ENCODE peak calls at places on chromosomes 3 and 15, in four cellular contexts. V is left lung, P is tibial artery, K is psoas muscle. E is an unnamed sample.

GRCh38 chr3:52537726-52538421 is 1.5 kb downstream of the UQCC5 start:
- DNase-seq in V (no peak), P (no peak), K (no peak), E (no peak)

GRCh38 chr15:63107895-63108546 is 13.6 kb upstream of the LACTB start:
- DNase-seq in V (peak; percentile 65), P (no peak), K (no peak), E (peak; percentile 100)

GRCh38 chr3:188533612-188534357 is 379.8 kb downstream of the LPP start:
- DNase-seq in V (no peak), P (no peak), K (no peak), E (no peak)

GRCh38 chr15:25060996-25061620 is 106.3 kb downstream of the SNRPN start:
- DNase-seq in V (no peak), P (no peak), K (no peak), E (no peak)

GRCh38 chr3:66997560-66998074 is 490 bp upstream of the KBTBD8 start:
- DNase-seq in V (no peak), P (no peak), K (peak; percentile 9), E (peak; percentile 70)

GRCh38 chr3:16743276-16743675 is 138.1 kb upstream of the DAZL start:
- DNase-seq in V (no peak), P (no peak), K (no peak), E (peak; percentile 46)

GRCh38 chr15:40266828-40267304 is 16.0 kb downstream of the ANKRD63 start:
- DNase-seq in V (peak; percentile 88), P (peak; percentile 60), K (no peak), E (peak; percentile 93)

GRCh38 chr3:10992017-10992945 is at the start of gene SLC6A1:
- DNase-seq in V (no peak), P (no peak), K (peak; percentile 38), E (no peak)

GRCh38 chr15:55003900-55004879 is 192.6 kb downstream of the RSL24D1 start:
- DNase-seq in V (no peak), P (no peak), K (no peak), E (no peak)

GRCh38 chr3:182644800-182645433 is 148.4 kb upstream of the ATP11B start:
- DNase-seq in V (no peak), P (no peak), K (no peak), E (no peak)

GRCh38 chr3:58049143-58049785 is 41.0 kb downstream of the FLNB start:
- DNase-seq in V (peak; percentile 47), P (peak; percentile 42), K (peak; percentile 25), E (peak; percentile 93)
- H3K4me1 ChIP-seq in V (peaks cover 51% of the 10 kb centered on the region), P (peaks cover 61% of the 10 kb centered on the region), K (peaks cover 6% of the 10 kb centered on the region), E (peaks cover 75% of the 10 kb centered on the region)

DNA sequence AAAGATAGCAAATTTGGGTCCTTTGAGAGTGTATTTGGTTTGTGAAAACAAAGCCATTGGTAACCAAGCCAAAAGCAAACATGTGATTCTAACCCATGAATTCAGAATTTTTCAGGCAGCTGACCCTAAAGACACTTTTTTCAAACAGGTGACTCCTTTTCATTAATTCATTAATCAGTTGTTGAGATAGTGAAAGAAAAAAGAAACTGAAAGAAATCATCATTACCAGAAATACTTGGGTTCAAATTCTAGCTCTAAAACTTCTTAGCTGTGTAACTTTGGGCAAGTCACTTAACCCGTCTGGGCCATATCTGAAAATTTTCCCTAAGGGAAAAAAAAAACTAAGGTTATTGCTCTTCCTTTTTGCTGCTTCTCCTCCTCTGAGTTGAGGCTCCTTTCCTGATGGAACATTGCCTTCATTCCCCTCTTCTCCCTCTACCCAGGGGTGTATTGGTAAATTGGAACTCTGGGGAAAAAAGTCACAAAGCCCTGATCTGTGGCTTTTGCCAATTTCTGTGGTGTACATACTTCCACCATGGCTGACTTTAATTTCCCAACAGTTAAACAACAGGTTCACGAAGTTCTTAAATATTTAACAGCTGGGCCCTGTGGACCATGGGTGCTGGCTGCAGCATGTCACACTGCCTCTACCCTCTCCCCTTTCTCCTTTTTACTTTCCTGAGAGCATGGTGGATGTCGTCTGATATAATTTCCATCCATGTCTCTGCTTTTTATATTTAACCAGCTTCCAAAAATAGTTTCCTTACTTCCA is 120.3 kb downstream of the ASB7 start:
- DNase-seq in V (no peak), P (no peak), K (no peak), E (no peak)
- H3K4me1 ChIP-seq in V (peaks cover 10% of the 10 kb centered on the region), P (no peaks in the 10 kb centered on the region), K (no peaks in the 10 kb centered on the region), E (peaks cover 55% of the 10 kb centered on the region)

DNA sequence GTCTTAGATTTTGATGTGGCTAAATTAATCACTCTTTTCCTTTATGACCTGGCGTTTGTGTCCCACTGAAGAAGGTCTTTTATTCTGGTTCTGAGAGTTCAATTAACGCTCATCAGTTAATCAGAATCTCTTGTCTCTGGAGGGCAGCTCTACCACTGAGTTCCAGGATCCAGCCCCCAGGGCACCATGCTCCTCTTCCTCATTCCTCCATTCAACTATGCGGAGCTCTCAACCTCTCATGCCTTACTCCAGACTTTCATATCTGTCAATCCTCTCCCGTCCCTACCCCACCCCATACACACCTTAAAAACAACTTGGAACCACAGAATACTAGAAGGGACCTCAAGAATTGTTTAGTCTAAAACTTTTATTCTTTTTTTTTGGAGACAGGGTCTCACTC is 4.8 kb upstream of the ABHD5 start:
- DNase-seq in V (no peak), P (no peak), K (no peak), E (no peak)
- H3K4me1 ChIP-seq in V (peaks cover 7% of the 10 kb centered on the region), P (peaks cover 7% of the 10 kb centered on the region), K (peaks cover 4% of the 10 kb centered on the region), E (peaks cover 5% of the 10 kb centered on the region)

GRCh38 chr3:184320099-184320445 is 5.7 kb downstream of the EIF4G1 start:
- DNase-seq in V (peak; percentile 97), P (peak; percentile 98), K (peak; percentile 98), E (peak; percentile 92)
- H3K4me1 ChIP-seq in V (peaks cover 78% of the 10 kb centered on the region), P (peaks cover 45% of the 10 kb centered on the region), K (peaks cover 80% of the 10 kb centered on the region), E (peaks cover 35% of the 10 kb centered on the region)

DNA sequence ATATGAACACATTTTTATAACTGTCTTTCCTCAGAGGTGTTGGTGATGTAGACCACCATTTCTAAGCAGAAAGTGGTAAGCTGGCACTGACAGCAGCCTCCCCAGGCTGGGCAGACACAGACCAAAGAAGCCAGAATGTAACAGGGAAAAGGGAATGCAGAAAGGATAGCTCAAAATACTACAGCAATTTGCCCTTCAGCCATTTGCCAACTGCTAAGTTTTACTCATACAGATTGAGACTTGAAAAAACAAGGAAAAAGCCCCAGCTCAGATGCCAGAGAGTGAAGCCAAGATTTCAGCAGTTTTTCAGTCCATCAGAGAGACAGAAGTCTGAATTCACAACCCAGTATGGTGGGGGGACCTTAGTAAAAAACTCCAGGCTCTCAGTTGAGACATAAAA is 73.6 kb upstream of the ABI3BP start:
- DNase-seq in V (no peak), P (no peak), K (no peak), E (peak; percentile 49)
- H3K4me1 ChIP-seq in V (no peaks in the 10 kb centered on the region), P (peaks cover 20% of the 10 kb centered on the region), K (no peaks in the 10 kb centered on the region), E (peaks cover 17% of the 10 kb centered on the region)

DNA sequence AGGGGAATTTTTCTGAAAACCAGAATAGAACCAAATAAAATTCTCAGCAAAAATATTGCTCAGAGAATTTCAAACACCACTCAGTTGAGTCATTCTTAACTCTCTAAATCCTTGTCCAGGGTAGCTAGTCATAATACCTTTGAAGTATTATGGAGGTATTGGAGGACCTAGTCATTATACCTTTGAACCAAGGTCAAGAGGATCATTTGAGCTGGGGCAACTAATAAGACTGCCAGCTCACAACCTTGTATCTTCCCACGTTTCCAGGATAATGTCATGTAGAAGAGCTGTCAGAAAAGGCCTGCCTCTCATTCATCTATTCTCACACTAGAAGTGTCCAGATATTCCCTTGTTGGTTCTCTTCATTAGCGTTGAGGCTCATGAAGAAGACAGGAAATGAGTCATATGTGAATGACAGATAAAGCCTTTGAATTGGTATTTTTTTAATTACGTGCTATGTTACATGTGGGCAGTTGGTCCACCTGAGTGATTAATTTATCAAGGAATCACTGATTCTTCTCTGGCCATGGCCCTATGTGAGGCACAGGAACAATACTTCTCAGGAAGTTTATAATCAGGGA is 48.3 kb downstream of the TOPAZ1 start:
- DNase-seq in V (no peak), P (no peak), K (no peak), E (no peak)
- H3K4me1 ChIP-seq in V (no peaks in the 10 kb centered on the region), P (no peaks in the 10 kb centered on the region), K (no peaks in the 10 kb centered on the region), E (no peaks in the 10 kb centered on the region)

DNA sequence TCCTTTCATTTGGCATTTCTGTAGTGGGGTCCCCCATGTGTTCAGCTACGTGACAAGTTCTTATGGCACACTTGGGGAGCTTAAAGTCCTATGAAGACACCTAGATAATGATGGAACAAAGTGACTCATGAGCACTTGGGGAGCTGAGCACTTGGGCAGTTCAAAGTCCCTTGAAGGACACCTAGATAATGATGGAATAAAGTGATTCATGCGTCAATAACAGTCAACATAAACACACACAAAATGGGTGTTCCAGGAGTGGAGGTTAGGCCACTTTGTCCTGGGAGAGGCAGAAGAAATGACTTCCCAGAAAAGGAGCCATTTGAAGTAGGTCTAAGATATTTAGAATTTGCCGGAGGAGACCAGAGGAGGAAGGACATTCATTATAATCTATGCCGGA is 66.6 kb downstream of the LDHAL6B start:
- DNase-seq in V (no peak), P (no peak), K (no peak), E (no peak)
- H3K4me1 ChIP-seq in V (peaks cover 6% of the 10 kb centered on the region), P (no peaks in the 10 kb centered on the region), K (no peaks in the 10 kb centered on the region), E (peaks cover 17% of the 10 kb centered on the region)

GRCh38 chr15:39125904-39126303 is 455.0 kb upstream of the THBS1 start:
- DNase-seq in V (no peak), P (no peak), K (no peak), E (peak; percentile 37)
- H3K4me1 ChIP-seq in V (peaks cover 7% of the 10 kb centered on the region), P (peaks cover 7% of the 10 kb centered on the region), K (no peaks in the 10 kb centered on the region), E (peaks cover 50% of the 10 kb centered on the region)

GRCh38 chr3:13092621-13093339 is 19.6 kb upstream of the IQSEC1 start:
- DNase-seq in V (no peak), P (no peak), K (peak; percentile 56), E (no peak)

GRCh38 chr3:13088020-13089006 is 15.1 kb upstream of the IQSEC1 start:
- DNase-seq in V (no peak), P (peak; percentile 41), K (no peak), E (no peak)

GRCh38 chr3:13095408-13095861 is 22.2 kb upstream of the IQSEC1 start:
- DNase-seq in V (no peak), P (no peak), K (no peak), E (no peak)

GRCh38 chr3:13093687-13094086 is 20.5 kb upstream of the IQSEC1 start:
- DNase-seq in V (no peak), P (no peak), K (no peak), E (no peak)

DNA sequence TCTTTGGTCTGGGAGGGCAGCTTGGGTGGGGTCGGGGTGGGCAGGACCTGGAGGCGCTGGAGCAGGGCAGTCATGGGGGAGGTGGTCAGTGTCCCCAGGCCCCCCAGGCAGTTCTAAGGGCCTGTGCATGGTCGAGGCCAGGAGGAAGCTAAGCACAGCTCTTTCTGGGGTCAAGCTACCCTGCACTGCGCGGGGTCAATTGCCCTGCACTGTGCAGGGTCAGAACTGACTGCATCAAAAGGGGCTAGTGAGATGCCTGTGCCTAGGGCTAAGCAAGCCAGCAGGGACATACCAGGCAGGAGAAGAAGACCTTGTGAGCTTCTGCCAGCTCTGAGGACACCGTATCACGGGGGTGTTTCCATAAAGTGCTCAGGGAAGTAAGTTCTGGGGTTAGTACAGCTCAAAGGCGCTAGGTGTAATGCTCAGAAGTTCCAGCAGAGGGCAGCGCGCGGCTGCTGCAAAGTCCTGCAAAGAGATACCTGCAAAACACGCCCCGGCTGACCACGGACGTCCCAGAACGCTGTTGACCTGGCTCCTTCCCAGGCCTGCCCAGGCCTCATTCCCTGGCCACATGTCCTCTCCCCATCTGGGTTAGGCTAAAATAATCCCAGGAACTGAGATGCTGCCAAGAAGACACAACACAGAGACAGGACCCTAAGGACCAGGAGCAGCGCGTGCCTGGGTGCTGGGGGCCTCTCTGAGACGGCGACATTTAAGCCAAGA is 18.8 kb upstream of the IQSEC1 start:
- DNase-seq in V (peak; percentile 85), P (peak; percentile 84), K (peak; percentile 81), E (peak; percentile 24)
- H3K4me1 ChIP-seq in V (peaks cover 7% of the 10 kb centered on the region), P (peaks cover 9% of the 10 kb centered on the region), K (no peaks in the 10 kb centered on the region), E (no peaks in the 10 kb centered on the region)